ENCODE peak calls at places on chromosome 11, in eight cellular contexts. J, K, P, I, Q, A, C and N are unnamed samples.

GRCh38 chr11:72692498-72693237 is 18.4 kb upstream of the PDE2A start:
- DNase-seq in J (no peak), K (no peak), P (no peak), I (no peak), Q (no peak), A (no peak), C (no peak), N (no peak)

GRCh38 chr11:48020092-48020755 is 39.9 kb downstream of the PTPRJ start:
- DNase-seq in J (no peak), K (no peak), P (no peak), I (no peak), Q (peak; percentile 57), A (no peak), C (no peak), N (no peak)

GRCh38 chr11:111347002-111347722 is 31.9 kb downstream of the POU2AF1 start:
- DNase-seq in J (no peak), K (no peak), P (no peak), I (no peak), Q (no peak), A (no peak), C (no peak), N (no peak)

GRCh38 chr11:118224512-118225180 is at the start of gene JAML:
- DNase-seq in J (no peak), K (no peak), P (no peak), I (no peak), Q (peak; percentile 74), A (no peak), C (no peak), N (no peak)

GRCh38 chr11:128717581-128717980 is 23.7 kb downstream of the FLI1 start:
- DNase-seq in J (no peak), K (no peak), P (no peak), I (no peak), Q (no peak), A (no peak), C (no peak), N (no peak)

GRCh38 chr11:69699213-69699612 is 4.6 kb downstream of the FGF19 start:
- DNase-seq in J (no peak), K (peak; percentile 21), P (no peak), I (peak; percentile 71), Q (no peak), A (no peak), C (peak; percentile 34), N (peak; percentile 82)

GRCh38 chr11:77175869-77176539 is 48.0 kb downstream of the MYO7A start:
- DNase-seq in J (no peak), K (no peak), P (peak; percentile 82), I (no peak), Q (no peak), A (peak; percentile 24), C (no peak), N (no peak)

GRCh38 chr11:6614446-6614845 is 2.4 kb upstream of the TAF10 start:
- DNase-seq in J (no peak), K (no peak), P (no peak), I (no peak), Q (no peak), A (no peak), C (no peak), N (no peak)

GRCh38 chr11:27460571-27460970 is 12.0 kb downstream of the LGR4 start:
- DNase-seq in J (no peak), K (no peak), P (no peak), I (no peak), Q (no peak), A (no peak), C (peak; percentile 67), N (no peak)

GRCh38 chr11:23976776-23977380 is 520.0 kb upstream of the LUZP2 start:
- DNase-seq in J (no peak), K (peak; percentile 26), P (no peak), I (no peak), Q (no peak), A (no peak), C (peak; percentile 24), N (no peak)

GRCh38 chr11:8934735-8935478 is 2.2 kb upstream of the C11orf16 start:
- DNase-seq in J (no peak), K (no peak), P (no peak), I (no peak), Q (no peak), A (no peak), C (no peak), N (no peak)

GRCh38 chr11:122071680-122072321 is 44.2 kb downstream of the BLID start:
- DNase-seq in J (no peak), K (no peak), P (no peak), I (no peak), Q (no peak), A (peak; percentile 77), C (no peak), N (peak; percentile 77)

GRCh38 chr11:100576044-100577021 is 110.8 kb upstream of the ARHGAP42 start:
- DNase-seq in J (no peak), K (no peak), P (no peak), I (peak; percentile 78), Q (no peak), A (peak; percentile 54), C (peak; percentile 68), N (peak; percentile 64)

GRCh38 chr11:67356867-67357561 is 3.7 kb upstream of the POLD4 start:
- DNase-seq in J (no peak), K (no peak), P (no peak), I (peak; percentile 60), Q (peak; percentile 53), A (peak; percentile 38), C (peak; percentile 90), N (no peak)

GRCh38 chr11:63869171-63869591 is 30.3 kb downstream of the MARK2 start:
- DNase-seq in J (no peak), K (no peak), P (no peak), I (no peak), Q (no peak), A (no peak), C (no peak), N (no peak)

GRCh38 chr11:33861366-33861765 is 30.5 kb downstream of the LMO2 start:
- DNase-seq in J (no peak), K (no peak), P (no peak), I (peak; percentile 74), Q (no peak), A (no peak), C (no peak), N (peak; percentile 21)